ENCODE peak calls at places on chromosomes 4 and X, in four cellular contexts. O is tibial artery, W is globus pallidus, Q is pons. N is an unnamed sample.

GRCh38 chr4:42627887-42628646 is 28.8 kb downstream of the ATP8A1 start:
- DNase-seq in O (peak), W (peak), Q (peak), N (peak)

GRCh38 chr4:94127707-94128328 is 79.8 kb upstream of the SMARCAD1 start:
- DNase-seq in O (no peak), W (peak), Q (peak), N (no peak)

GRCh38 chr4:119835511-119835910 is 206.9 kb upstream of the PDE5A start:
- DNase-seq in O (no peak), W (no peak), Q (no peak), N (no peak)

GRCh38 chr4:185773419-185773818 is 38.6 kb downstream of the SORBS2 start:
- DNase-seq in O (peak), W (no peak), Q (peak), N (no peak)

GRCh38 chrX:115023139-115023538 is 5.7 kb upstream of the IL13RA2 start:
- DNase-seq in O (no peak), W (no peak), Q (no peak), N (no peak)

GRCh38 chr4:154490589-154491340 is 834 bp downstream of the DCHS2 start:
- DNase-seq in O (no peak), W (no peak), Q (no peak), N (no peak)

GRCh38 chr4:133891001-133891400 is 310.6 kb downstream of the PABPC4L start:
- DNase-seq in O (no peak), W (peak), Q (no peak), N (no peak)

GRCh38 chrX:11770320-11770719 is 12.3 kb downstream of the MSL3 start:
- DNase-seq in O (no peak), W (peak), Q (peak), N (peak)

GRCh38 chr4:118811008-118811764 is 24.7 kb downstream of the SEC24D start:
- DNase-seq in O (no peak), W (no peak), Q (no peak), N (no peak)

GRCh38 chr4:78058591-78059523 is 1.7 kb downstream of the FRAS1 start:
- DNase-seq in O (peak), W (no peak), Q (no peak), N (no peak)

GRCh38 chr4:172546782-172547181 is 621.8 kb upstream of the GALNT7 start:
- DNase-seq in O (no peak), W (no peak), Q (no peak), N (no peak)

GRCh38 chrX:22959204-22959920 is 40.4 kb upstream of the DDX53 start:
- DNase-seq in O (no peak), W (no peak), Q (no peak), N (no peak)

GRCh38 chr4:15907430-15907829 is 31.1 kb downstream of the FGFBP1 start:
- DNase-seq in O (no peak), W (no peak), Q (no peak), N (no peak)

GRCh38 chr4:98510757-98511517 is 147.5 kb downstream of the TSPAN5 start:
- DNase-seq in O (no peak), W (no peak), Q (no peak), N (no peak)

GRCh38 chr4:128907966-128908365 is 98.5 kb downstream of the JADE1 start:
- DNase-seq in O (no peak), W (no peak), Q (no peak), N (no peak)

GRCh38 chr4:4859010-4859798 is at the start of gene MSX1:
- DNase-seq in O (peak), W (peak), Q (peak), N (peak)

GRCh38 chr4:8773124-8773931 is 98.3 kb downstream of the HMX1 start:
- DNase-seq in O (peak), W (no peak), Q (no peak), N (no peak)

GRCh38 chr4:152713951-152714705 is 34.3 kb upstream of the TMEM154 start:
- DNase-seq in O (no peak), W (no peak), Q (no peak), N (no peak)

GRCh38 chr4:84678976-84679744 is 96.2 kb downstream of the CDS1 start:
- DNase-seq in O (peak), W (no peak), Q (no peak), N (no peak)

GRCh38 chr4:89727236-89727635 is 109.7 kb downstream of the SNCA start:
- DNase-seq in O (no peak), W (no peak), Q (no peak), N (no peak)

GRCh38 chr4:142404191-142404611 is 441.9 kb downstream of the INPP4B start:
- DNase-seq in O (no peak), W (no peak), Q (peak), N (no peak)

GRCh38 chr4:153465583-153465921 is 608 bp upstream of the TMEM131L start:
- DNase-seq in O (peak), W (peak), Q (peak), N (peak)

GRCh38 chrX:10360121-10360520 is 203.3 kb downstream of the CLCN4 start:
- DNase-seq in O (no peak), W (peak), Q (peak), N (peak)

GRCh38 chr4:156635046-156635445 is 336.6 kb downstream of the PDGFC start:
- DNase-seq in O (no peak), W (no peak), Q (no peak), N (no peak)

GRCh38 chr4:70678383-70678999 is 9.8 kb upstream of the UTP3 start:
- DNase-seq in O (no peak), W (no peak), Q (no peak), N (no peak)

GRCh38 chr4:105909699-105910340 is 14.5 kb downstream of the NPNT start:
- DNase-seq in O (no peak), W (no peak), Q (no peak), N (no peak)

GRCh38 chrX:85037114-85037513 is 33.4 kb downstream of the APOOL start:
- DNase-seq in O (no peak), W (no peak), Q (no peak), N (no peak)

GRCh38 chrX:55163171-55163570 is 57.0 kb upstream of the PAGE5 start:
- DNase-seq in O (no peak), W (no peak), Q (no peak), N (no peak)

GRCh38 chrX:48465336-48465933 is 4.6 kb downstream of the SLC38A5 start:
- DNase-seq in O (no peak), W (no peak), Q (no peak), N (no peak)

GRCh38 chrX:39577976-39578962 is 519.5 kb downstream of the BCOR start:
- DNase-seq in O (no peak), W (no peak), Q (no peak), N (no peak)

GRCh38 chr4:148737071-148737470 is 294.9 kb upstream of the NR3C2 start:
- DNase-seq in O (no peak), W (peak), Q (no peak), N (no peak)

GRCh38 chrX:149571770-149572169 is 15.5 kb downstream of the MAGEA9B start:
- DNase-seq in O (no peak), W (no peak), Q (no peak), N (no peak)

GRCh38 chr4:171067422-171067821 is 745.8 kb upstream of the GALNTL6 start:
- DNase-seq in O (no peak), W (no peak), Q (no peak), N (no peak)

GRCh38 chr4:59247032-59247431 is 1953.1 kb upstream of the ADGRL3 start:
- DNase-seq in O (no peak), W (peak), Q (peak), N (no peak)

GRCh38 chr4:1126506-1126905 is 13.1 kb upstream of the RNF212 start:
- DNase-seq in O (no peak), W (no peak), Q (no peak), N (no peak)

GRCh38 chr4:130053723-130054122 is 957.8 kb downstream of the C4orf33 start:
- DNase-seq in O (no peak), W (no peak), Q (no peak), N (no peak)

GRCh38 chr4:17597517-17597916 is 16.9 kb upstream of the MED28 start:
- DNase-seq in O (no peak), W (no peak), Q (no peak), N (no peak)